ENCODE peak calls at places on chromosomes 3 and 15, in ten cellular contexts. F is HepG2, R is BE2C, V is neural progenitor cell, S is IMR-90, M is body of pancreas, J is lower lobe of right lung, G is MM.1S, B is endodermal cell, N is heart right ventricle. Q is an unnamed sample.
A peak's percentile ranks its signal among the peaks of the same experiment; 100 is the strongest.

GRCh38 chr3:161503271-161503670 is 6.7 kb downstream of the OTOL1 start:
- DNase-seq in F (no peak), R (no peak), V (no peak), S (no peak), M (no peak), J (no peak), G (no peak), B (no peak), N (no peak), Q (no peak)

GRCh38 chr3:73625124-73625665 is 454 bp upstream of the PDZRN3 start:
- DNase-seq in F (no peak), R (peak; percentile 43), V (peak; percentile 61), S (peak; percentile 72), M (peak; percentile 52), J (no peak), G (no peak), B (peak; percentile 75), N (peak; percentile 30), Q (peak; percentile 9)

GRCh38 chr3:40179016-40179415 is 130.5 kb upstream of the EIF1B start:
- DNase-seq in F (peak; percentile 45), R (peak; percentile 71), V (peak; percentile 79), S (peak; percentile 62), M (peak; percentile 86), J (peak; percentile 71), G (peak; percentile 63), B (peak; percentile 94), N (peak; percentile 61), Q (peak; percentile 64)

GRCh38 chr3:17233398-17233800 is 348.6 kb downstream of the PLCL2 start:
- DNase-seq in F (peak; percentile 66), R (peak; percentile 14), V (peak; percentile 74), S (peak; percentile 67), M (no peak), J (no peak), G (peak; percentile 71), B (no peak), N (peak; percentile 11), Q (peak; percentile 16)

GRCh38 chr3:15860014-15860934 is 62.5 kb upstream of the ANKRD28 start:
- DNase-seq in F (peak; percentile 29), R (peak; percentile 33), V (peak; percentile 74), S (peak; percentile 58), M (peak; percentile 60), J (peak; percentile 81), G (peak; percentile 14), B (peak; percentile 89), N (no peak), Q (no peak)

GRCh38 chr3:45579251-45579650 is 15.3 kb upstream of the LIMD1 start:
- DNase-seq in F (no peak), R (no peak), V (no peak), S (no peak), M (no peak), J (no peak), G (no peak), B (peak; percentile 41), N (no peak), Q (no peak)

GRCh38 chr3:24220859-24221657 is 273.6 kb downstream of the THRB start:
- DNase-seq in F (no peak), R (no peak), V (peak; percentile 27), S (peak; percentile 92), M (peak; percentile 9), J (no peak), G (no peak), B (no peak), N (peak; percentile 14), Q (no peak)

GRCh38 chr3:124834723-124835718 is 52.1 kb downstream of the ITGB5 start:
- DNase-seq in F (peak; percentile 99), R (peak; percentile 64), V (peak; percentile 62), S (peak; percentile 98), M (peak; percentile 74), J (peak; percentile 49), G (peak; percentile 98), B (peak; percentile 86), N (peak; percentile 70), Q (no peak)

GRCh38 chr3:107916166-107916565 is 174.7 kb downstream of the CD47 start:
- DNase-seq in F (no peak), R (no peak), V (no peak), S (no peak), M (no peak), J (no peak), G (no peak), B (no peak), N (no peak), Q (no peak)

GRCh38 chr3:107911337-107912000 is 179.4 kb downstream of the CD47 start:
- DNase-seq in F (no peak), R (no peak), V (no peak), S (no peak), M (no peak), J (no peak), G (peak; percentile 18), B (no peak), N (no peak), Q (no peak)

GRCh38 chr3:107913671-107914070 is 177.2 kb downstream of the CD47 start:
- DNase-seq in F (no peak), R (no peak), V (no peak), S (peak; percentile 42), M (no peak), J (no peak), G (no peak), B (no peak), N (no peak), Q (no peak)

DNA sequence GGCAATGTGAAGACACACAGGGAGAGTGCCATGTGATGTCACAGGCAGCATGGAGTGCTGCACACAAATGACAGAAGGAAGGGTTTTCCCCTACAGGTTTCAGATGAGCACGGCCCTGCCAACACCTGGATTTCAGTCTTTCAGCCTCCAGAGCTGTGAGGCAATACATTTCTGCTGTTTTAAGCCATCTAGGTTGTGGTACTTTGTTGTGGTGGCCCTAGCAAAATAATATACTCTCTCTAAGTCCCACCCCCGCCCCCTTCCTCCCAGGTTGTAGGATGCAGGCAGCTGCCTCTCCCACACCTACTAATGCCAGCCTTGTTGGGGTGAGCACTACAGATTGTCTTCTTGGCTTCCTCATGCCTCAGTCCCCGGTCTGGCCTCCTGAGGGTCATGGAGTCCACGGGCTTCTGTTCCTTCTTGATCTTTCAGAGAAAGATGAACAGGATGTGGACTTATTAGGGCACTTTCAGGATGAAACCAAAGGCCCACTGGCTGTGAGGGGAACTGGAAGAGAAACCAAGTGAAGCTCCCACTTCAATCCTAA is 180.0 kb downstream of the CD47 start:
- DNase-seq in F (no peak), R (no peak), V (no peak), S (no peak), M (no peak), J (no peak), G (peak; percentile 92), B (no peak), N (no peak), Q (no peak)
- H3K4me1 ChIP-seq in F (no peaks in the 10 kb centered on the region), R (peaks cover 9% of the 10 kb centered on the region), V (no peaks in the 10 kb centered on the region), S (no peaks in the 10 kb centered on the region), M (no peaks in the 10 kb centered on the region), J (no peaks in the 10 kb centered on the region), G (peaks cover 17% of the 10 kb centered on the region), B (no peaks in the 10 kb centered on the region), N (no peaks in the 10 kb centered on the region), Q (no peaks in the 10 kb centered on the region)

GRCh38 chr15:41778503-41778902 is 4.2 kb downstream of the MAPKBP1 start:
- DNase-seq in F (no peak), R (no peak), V (no peak), S (peak; percentile 43), M (no peak), J (no peak), G (no peak), B (no peak), N (no peak), Q (no peak)

GRCh38 chr15:41779662-41780157 is 5.4 kb downstream of the MAPKBP1 start:
- DNase-seq in F (no peak), R (no peak), V (no peak), S (no peak), M (no peak), J (no peak), G (peak; percentile 14), B (no peak), N (no peak), Q (no peak)

GRCh38 chr15:41780727-41781126 is 6.4 kb downstream of the MAPKBP1 start:
- DNase-seq in F (no peak), R (no peak), V (no peak), S (no peak), M (no peak), J (no peak), G (no peak), B (no peak), N (no peak), Q (no peak)

GRCh38 chr15:41782486-41783271 is 8.4 kb downstream of the MAPKBP1 start:
- DNase-seq in F (no peak), R (no peak), V (peak; percentile 26), S (no peak), M (no peak), J (no peak), G (no peak), B (no peak), N (no peak), Q (no peak)

DNA sequence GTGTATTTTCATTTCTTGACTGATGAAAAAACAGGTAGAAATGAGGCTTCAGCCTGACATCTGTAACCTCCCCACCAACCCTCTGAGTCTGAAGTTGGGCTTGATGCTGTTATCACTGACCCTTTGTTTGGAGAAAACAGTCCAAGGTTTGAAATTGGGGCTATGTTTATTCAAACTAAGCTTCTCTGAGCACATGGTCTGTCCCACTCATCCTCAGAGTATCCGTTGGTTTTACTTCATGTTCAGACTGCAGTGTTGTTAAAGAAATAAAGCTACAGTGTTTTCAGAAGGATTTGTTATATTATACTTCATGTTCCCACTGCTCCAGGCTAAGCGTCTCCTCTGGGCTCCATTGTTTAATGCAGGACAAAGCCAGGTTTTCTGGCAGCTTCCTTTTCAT is 6.0 kb downstream of the MAPKBP1 start:
- DNase-seq in F (peak; percentile 79), R (no peak), V (no peak), S (peak; percentile 80), M (no peak), J (no peak), G (no peak), B (no peak), N (no peak), Q (no peak)
- H3K4me1 ChIP-seq in F (peaks cover 79% of the 10 kb centered on the region), R (peaks cover 10% of the 10 kb centered on the region), V (peaks cover 45% of the 10 kb centered on the region), S (peaks cover 15% of the 10 kb centered on the region), M (peaks cover 28% of the 10 kb centered on the region), J (peaks cover 34% of the 10 kb centered on the region), G (peaks cover 20% of the 10 kb centered on the region), B (peaks cover 18% of the 10 kb centered on the region), N (peaks cover 28% of the 10 kb centered on the region), Q (no peaks in the 10 kb centered on the region)

GRCh38 chr15:40928351-40928974 is 677 bp upstream of the DLL4 start:
- DNase-seq in F (no peak), R (no peak), V (peak; percentile 55), S (no peak), M (peak; percentile 40), J (no peak), G (peak; percentile 48), B (peak; percentile 90), N (no peak), Q (no peak)
- H3K4me1 ChIP-seq in F (peaks cover 78% of the 10 kb centered on the region), R (no peaks in the 10 kb centered on the region), V (peaks cover 54% of the 10 kb centered on the region), S (peaks cover 21% of the 10 kb centered on the region), M (peaks cover 67% of the 10 kb centered on the region), J (peaks cover 81% of the 10 kb centered on the region), G (peaks cover 8% of the 10 kb centered on the region), B (peaks cover 14% of the 10 kb centered on the region), N (peaks cover 41% of the 10 kb centered on the region), Q (peaks cover 8% of the 10 kb centered on the region)

GRCh38 chr15:98667521-98668179 is 19.3 kb downstream of the IGF1R start:
- DNase-seq in F (no peak), R (peak; percentile 20), V (peak; percentile 14), S (no peak), M (no peak), J (no peak), G (no peak), B (peak; percentile 84), N (no peak), Q (no peak)

GRCh38 chr15:98669638-98670037 is 21.3 kb downstream of the IGF1R start:
- DNase-seq in F (no peak), R (no peak), V (no peak), S (no peak), M (no peak), J (no peak), G (no peak), B (no peak), N (no peak), Q (no peak)

GRCh38 chr15:98666841-98667240 is 18.5 kb downstream of the IGF1R start:
- DNase-seq in F (no peak), R (no peak), V (no peak), S (no peak), M (no peak), J (no peak), G (no peak), B (peak; percentile 39), N (no peak), Q (no peak)

GRCh38 chr15:98666441-98666840 is 18.1 kb downstream of the IGF1R start:
- DNase-seq in F (no peak), R (no peak), V (no peak), S (no peak), M (no peak), J (no peak), G (no peak), B (peak; percentile 25), N (no peak), Q (no peak)

DNA sequence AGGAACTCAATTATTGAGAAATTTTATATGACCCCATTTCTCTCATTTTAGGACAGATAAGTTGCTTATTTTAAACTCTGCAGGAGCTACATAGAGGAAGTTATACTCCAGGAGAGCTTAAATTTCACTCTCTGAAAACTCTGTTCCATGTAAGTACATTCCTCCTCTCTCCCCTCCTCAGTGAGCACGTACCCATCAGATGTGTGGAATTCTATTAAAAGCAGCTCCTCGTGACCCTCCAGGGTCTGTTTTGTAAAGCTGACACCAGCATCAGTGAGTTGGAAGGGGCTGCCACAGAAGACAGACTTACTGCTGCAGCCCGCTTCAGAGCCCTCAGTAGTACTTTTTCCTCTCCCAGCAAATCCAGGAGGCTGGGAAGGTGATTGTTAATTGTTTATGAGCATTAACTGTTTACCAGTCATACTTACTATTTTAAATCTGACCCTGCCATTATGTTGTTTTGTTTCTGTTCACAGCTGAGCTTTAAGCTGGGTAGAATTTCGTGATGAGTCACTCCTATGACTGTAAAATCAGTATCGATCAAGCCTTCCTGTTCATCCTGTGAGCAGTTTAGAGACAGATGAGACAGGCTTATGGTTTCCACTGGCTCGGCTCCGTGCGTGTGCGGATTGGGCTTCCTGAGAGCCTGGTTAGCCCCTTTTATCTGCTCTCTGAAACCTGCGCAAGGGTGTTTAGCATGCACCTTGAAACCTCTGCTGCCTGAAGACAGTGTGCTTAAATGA is 20.4 kb downstream of the IGF1R start:
- DNase-seq in F (no peak), R (no peak), V (no peak), S (peak; percentile 80), M (no peak), J (no peak), G (no peak), B (peak; percentile 44), N (no peak), Q (no peak)
- H3K4me1 ChIP-seq in F (peaks cover 100% of the 10 kb centered on the region), R (peaks cover 41% of the 10 kb centered on the region), V (peaks cover 41% of the 10 kb centered on the region), S (peaks cover 46% of the 10 kb centered on the region), M (peaks cover 59% of the 10 kb centered on the region), J (peaks cover 59% of the 10 kb centered on the region), G (no peaks in the 10 kb centered on the region), B (peaks cover 40% of the 10 kb centered on the region), N (peaks cover 74% of the 10 kb centered on the region), Q (peaks cover 12% of the 10 kb centered on the region)